ENCODE peak calls at places on chromosomes 3 and 15, in four cellular contexts. B is coronary artery, X is pancreas, U is neural progenitor cell. C is an unnamed sample.
A peak's percentile ranks its signal among the peaks of the same experiment; 100 is the strongest.

GRCh38 chr15:65547841-65548240 is 17.6 kb downstream of the HACD3 start:
- DNase-seq in B (no peak), X (no peak), U (no peak), C (no peak)

GRCh38 chr3:64717872-64718613 is 30.2 kb upstream of the ADAMTS9 start:
- DNase-seq in B (no peak), X (no peak), U (no peak), C (no peak)

GRCh38 chr15:65512807-65513416 is 4.6 kb downstream of the DPP8 start:
- DNase-seq in B (no peak), X (no peak), U (no peak), C (no peak)

GRCh38 chr15:66772967-66773873 is 71.2 kb downstream of the SMAD6 start:
- DNase-seq in B (no peak), X (no peak), U (peak; percentile 74), C (no peak)

GRCh38 chr3:56759532-56759931 is 42.2 kb downstream of the ARHGEF3 start:
- DNase-seq in B (no peak), X (no peak), U (no peak), C (no peak)

GRCh38 chr3:81894598-81894997 is 133.2 kb upstream of the GBE1 start:
- DNase-seq in B (no peak), X (no peak), U (no peak), C (no peak)

GRCh38 chr15:71651750-71652186 is 158.6 kb upstream of the NR2E3 start:
- DNase-seq in B (no peak), X (no peak), U (peak; percentile 74), C (no peak)

GRCh38 chr15:81863157-81863556 is 182.7 kb downstream of the MEX3B start:
- DNase-seq in B (no peak), X (no peak), U (no peak), C (no peak)

GRCh38 chr3:184795493-184796198 is 16.3 kb upstream of the VPS8 start:
- DNase-seq in B (no peak), X (no peak), U (peak; percentile 59), C (no peak)

GRCh38 chr3:14822134-14822533 is 3.4 kb downstream of the FGD5 start:
- DNase-seq in B (no peak), X (no peak), U (no peak), C (no peak)

GRCh38 chr15:68220967-68221366 is 8.6 kb downstream of the CLN6 start:
- DNase-seq in B (no peak), X (no peak), U (no peak), C (no peak)

GRCh38 chr3:57017481-57017880 is 43.0 kb upstream of the SPATA12 start:
- DNase-seq in B (no peak), X (no peak), U (no peak), C (no peak)

GRCh38 chr15:80265021-80265420 is 13.0 kb upstream of the CTXND1 start:
- DNase-seq in B (peak; percentile 47), X (no peak), U (no peak), C (no peak)

GRCh38 chr15:62844564-62845235 is 197.8 kb upstream of the TPM1 start:
- DNase-seq in B (no peak), X (no peak), U (no peak), C (no peak)

GRCh38 chr3:42652611-42653302 is 740 bp upstream of the ZBTB47 start:
- DNase-seq in B (peak; percentile 91), X (peak; percentile 76), U (no peak), C (peak; percentile 91)

GRCh38 chr3:174884776-174885568 is 25.8 kb downstream of the NAALADL2 start:
- DNase-seq in B (no peak), X (no peak), U (no peak), C (no peak)

GRCh38 chr15:92869977-92870644 is 30.0 kb upstream of the CHD2 start:
- DNase-seq in B (peak; percentile 36), X (no peak), U (no peak), C (no peak)

GRCh38 chr3:88203537-88204143 is 53.9 kb downstream of the C3orf38 start:
- DNase-seq in B (peak; percentile 76), X (no peak), U (peak; percentile 71), C (no peak)

GRCh38 chr3:177050466-177051237 is 146.6 kb downstream of the TBL1XR1 start:
- DNase-seq in B (no peak), X (no peak), U (peak; percentile 17), C (no peak)

GRCh38 chr3:45246236-45246635 is 20.1 kb upstream of the TMEM158 start:
- DNase-seq in B (no peak), X (no peak), U (no peak), C (no peak)

GRCh38 chr3:191070762-191071365 is 128.2 kb upstream of the OSTN start:
- DNase-seq in B (no peak), X (no peak), U (no peak), C (no peak)

GRCh38 chr3:128422762-128423524 is 43.7 kb downstream of the DNAJB8 start:
- DNase-seq in B (no peak), X (no peak), U (no peak), C (no peak)

GRCh38 chr15:31197497-31198414 is 96.2 kb upstream of the TRPM1 start:
- DNase-seq in B (no peak), X (no peak), U (peak; percentile 67), C (no peak)

GRCh38 chr15:76032046-76032445 is 19.8 kb upstream of the NRG4 start:
- DNase-seq in B (no peak), X (no peak), U (no peak), C (no peak)

GRCh38 chr3:88412346-88412745 is 262.6 kb downstream of the C3orf38 start:
- DNase-seq in B (no peak), X (no peak), U (no peak), C (no peak)

GRCh38 chr15:56168394-56168793 is 75.3 kb downstream of the RFX7 start:
- DNase-seq in B (no peak), X (no peak), U (no peak), C (no peak)

GRCh38 chr3:64915778-64916177 is 228.0 kb upstream of the ADAMTS9 start:
- DNase-seq in B (no peak), X (no peak), U (no peak), C (no peak)

GRCh38 chr3:190586631-190587000 is 72.7 kb downstream of the IL1RAP start:
- DNase-seq in B (no peak), X (no peak), U (no peak), C (no peak)

GRCh38 chr3:10283638-10284037 is 9.1 kb downstream of the GHRL start:
- DNase-seq in B (no peak), X (peak; percentile 86), U (no peak), C (no peak)

GRCh38 chr15:66631616-66632263 is 65.9 kb upstream of the LCTL start:
- DNase-seq in B (peak; percentile 74), X (no peak), U (no peak), C (no peak)

GRCh38 chr3:142945023-142945422 is 18.5 kb downstream of the PAQR9 start:
- DNase-seq in B (no peak), X (peak; percentile 24), U (no peak), C (no peak)

GRCh38 chr3:172343117-172343516 is 105.1 kb downstream of the GHSR start:
- DNase-seq in B (no peak), X (no peak), U (no peak), C (no peak)

GRCh38 chr3:112001516-112001915 is 2.8 kb downstream of the TAGLN3 start:
- DNase-seq in B (no peak), X (no peak), U (no peak), C (no peak)

GRCh38 chr3:11995061-11995460 is 9.1 kb upstream of the SYN2 start:
- DNase-seq in B (no peak), X (no peak), U (peak; percentile 65), C (no peak)

DNA sequence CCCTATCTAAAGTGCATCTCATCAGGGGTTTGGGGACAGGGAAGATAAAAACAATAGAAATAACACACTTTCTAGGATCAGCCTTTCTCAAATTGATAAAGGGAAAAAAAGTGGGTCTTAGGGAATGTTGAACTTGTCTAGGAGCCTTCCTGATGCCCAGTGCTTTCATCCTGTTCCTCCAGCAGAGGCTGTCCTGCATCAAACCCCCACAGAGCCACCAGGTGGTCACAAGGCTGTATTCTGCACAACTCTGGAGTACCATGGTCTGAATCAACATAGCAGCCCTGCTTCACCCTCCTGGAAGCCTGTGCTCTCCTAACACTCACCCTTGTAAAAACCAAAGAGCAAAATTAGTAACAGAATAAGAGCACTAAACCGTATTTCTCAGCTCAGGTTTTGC is 118.5 kb upstream of the SLC25A36 start:
- DNase-seq in B (no peak), X (no peak), U (no peak), C (no peak)
- TF ChIP-seq CTCF in B (no peak), X (no peak), U (no peak), C (no peak)

GRCh38 chr3:120446891-120447668 is 3.7 kb downstream of the FSTL1 start:
- DNase-seq in B (peak; percentile 24), X (no peak), U (no peak), C (peak; percentile 70)
- H3K4me3 ChIP-seq in B (peak overlapping the region; percentile 95), X (no peak overlapping the region), U (no peak overlapping the region), C (peak overlapping the region; percentile 65)

DNA sequence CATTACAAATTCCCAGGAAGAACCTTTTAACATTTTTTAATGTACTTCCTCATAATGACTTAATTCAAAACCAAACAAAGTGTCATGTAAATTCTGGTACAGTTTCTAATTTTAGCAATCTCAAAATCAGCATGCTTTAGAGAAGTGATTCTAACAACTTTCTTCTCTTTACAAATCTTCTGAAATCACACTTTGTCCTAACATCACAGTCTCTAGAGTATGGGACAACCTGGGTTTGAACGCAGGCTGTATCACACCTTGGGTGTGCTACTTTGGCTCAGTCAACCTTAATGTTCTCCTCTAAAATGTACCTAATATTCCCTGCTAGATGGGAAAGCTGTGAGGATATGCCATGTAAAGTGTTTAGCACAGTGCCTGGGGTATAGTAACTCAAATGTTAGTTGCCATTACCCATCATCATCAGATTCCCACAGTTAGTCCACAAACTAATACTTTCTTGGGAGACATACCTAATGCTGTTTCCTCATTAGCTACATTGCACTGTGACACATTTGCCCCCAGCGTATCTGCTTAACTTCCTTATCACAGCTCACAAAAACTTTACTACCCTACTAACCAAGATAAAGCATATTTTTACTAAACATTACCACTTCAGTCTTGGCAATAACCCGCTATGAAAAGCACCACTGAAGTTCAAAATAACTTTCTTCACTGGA is 3.1 kb downstream of the TSPAN3 start:
- DNase-seq in B (no peak), X (no peak), U (no peak), C (no peak)
- H3K27ac ChIP-seq in B (no peak overlapping the region), X (peak overlapping the region; percentile 63), U (no peak overlapping the region), C (no peak overlapping the region)

DNA sequence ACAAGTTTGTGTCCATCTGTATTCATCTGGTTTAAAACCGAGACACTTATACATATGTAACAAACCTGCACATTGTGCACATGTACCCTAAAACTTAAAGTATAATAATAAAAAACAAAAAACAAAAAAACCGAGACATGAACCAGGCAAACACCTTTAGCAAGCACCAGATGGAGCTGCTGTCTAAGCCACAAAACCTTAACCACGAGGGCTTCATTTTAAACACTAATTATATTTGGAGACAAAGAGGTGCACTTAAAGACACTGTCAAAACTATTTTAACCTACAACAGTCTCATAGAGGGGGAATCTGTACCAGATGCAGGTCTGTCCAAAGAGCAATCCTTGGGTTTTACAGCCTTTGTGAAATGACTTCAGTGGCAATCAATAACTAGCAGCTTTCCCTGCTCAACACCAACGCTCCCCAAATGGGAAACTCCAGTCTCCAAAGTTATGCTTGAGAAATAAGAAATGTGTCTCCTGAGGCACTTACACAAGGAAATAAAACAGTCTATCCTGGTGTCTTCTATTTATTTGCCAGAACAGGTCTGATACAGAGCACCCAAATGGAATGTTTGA is 115.7 kb upstream of the TSPAN3 start:
- DNase-seq in B (no peak), X (no peak), U (peak; percentile 42), C (no peak)
- TF ChIP-seq CTCF in B (peak; percentile 30), X (no peak), U (peak; percentile 70), C (no peak)

GRCh38 chr15:25674948-25675347 is 188.2 kb downstream of the ATP10A start:
- DNase-seq in B (peak; percentile 91), X (no peak), U (no peak), C (no peak)
- H3K4me3 ChIP-seq in B (no peak overlapping the region), X (no peak overlapping the region), U (no peak overlapping the region), C (no peak overlapping the region)

GRCh38 chr3:5021116-5021515 is 41.9 kb downstream of the BHLHE40 start:
- DNase-seq in B (no peak), X (no peak), U (no peak), C (no peak)
- H3K27ac ChIP-seq in B (no peak overlapping the region), X (no peak overlapping the region), U (no peak overlapping the region), C (peak overlapping the region; percentile 78)